ENCODE peak calls at places on chromosomes 16 and 17, in nine cellular contexts. G is HFFc6; S is activated CD4-positive, alpha-beta T cell treated with anti-CD3 and anti-CD28 coated beads, Interleukin-2, amount 50 U/mL, for 48 hours; Y is COLO829; B is colonic mucosa; H is hypothalamus; N is NCI-H1092; V is occipital lobe; C is HS-27A. E is an unnamed sample.

GRCh38 chr17:21193031-21193430 is 20.9 kb downstream of the TMEM11 start:
- DNase-seq in B (no peak), S (no peak), H (no peak), C (no peak), V (no peak), G (no peak), Y (no peak), N (no peak), E (no peak)

GRCh38 chr16:55044366-55044975 is 113.8 kb downstream of the IRX5 start:
- DNase-seq in N (no peak), H (no peak), Y (no peak), V (no peak), C (no peak), B (no peak), G (no peak), S (no peak), E (no peak)

GRCh38 chr17:82153295-82153691 is 55.3 kb upstream of the FASN start:
- DNase-seq in C (no peak), Y (no peak), V (no peak), N (no peak), B (no peak), H (no peak), G (no peak), S (no peak), E (no peak)

GRCh38 chr16:49460786-49461470 is 87.3 kb downstream of the C16orf78 start:
- DNase-seq in B (peak; percentile 12), C (no peak), S (no peak), N (no peak), H (no peak), G (no peak), V (no peak), Y (no peak), E (no peak)

GRCh38 chr17:77756846-77757610 is 201.5 kb upstream of the TNRC6C start:
- DNase-seq in C (no peak), B (no peak), S (no peak), V (no peak), H (no peak), N (no peak), G (no peak), Y (no peak), E (no peak)

GRCh38 chr17:78717431-78717980 is 64.6 kb downstream of the CYTH1 start:
- DNase-seq in N (peak; percentile 67), S (no peak), Y (peak; percentile 84), H (peak; percentile 59), G (peak; percentile 20), C (no peak), B (no peak), V (peak; percentile 74), E (peak; percentile 41)

GRCh38 chr17:67461876-67462275 is 84.8 kb downstream of the PITPNC1 start:
- DNase-seq in Y (no peak), H (no peak), N (no peak), V (no peak), S (no peak), G (no peak), C (no peak), B (no peak), E (no peak)

GRCh38 chr17:30220414-30220813 is 15.1 kb downstream of the SLC6A4 start:
- DNase-seq in V (no peak), B (no peak), Y (no peak), N (no peak), H (no peak), S (no peak), C (no peak), G (no peak), E (no peak)

GRCh38 chr16:69084301-69084700 is 21.2 kb upstream of the HAS3 start:
- DNase-seq in V (no peak), B (no peak), H (no peak), S (no peak), C (no peak), N (no peak), Y (no peak), G (no peak), E (no peak)

GRCh38 chr17:2692781-2693135 is 18.8 kb downstream of the CLUH start:
- DNase-seq in V (no peak), S (no peak), N (no peak), Y (no peak), H (no peak), C (no peak), G (no peak), B (no peak), E (no peak)

GRCh38 chr16:35533683-35534082 is 2074.3 kb downstream of the TP53TG3F start:
- DNase-seq in Y (no peak), G (peak; percentile 1), B (no peak), S (no peak), V (no peak), C (no peak), H (no peak), N (no peak), E (no peak)

GRCh38 chr16:29678691-29679267 is at the start of gene QPRT:
- DNase-seq in N (no peak), G (no peak), H (no peak), B (peak; percentile 81), C (no peak), S (no peak), V (peak; percentile 13), Y (peak; percentile 51), E (no peak)